ENCODE peak calls at places on chromosomes 13 and 19, in five cellular contexts. One of them, this sample, is unnamed.

GRCh38 chr19:18221815-18222725 is 4.2 kb downstream of the PDE4C start:
- DNase-seq in breast epithelium: no peak
- DNase-seq in ovary: no peak
- DNase-seq in heart left ventricle: no peak
- DNase-seq in vagina: no peak
- DNase-seq in this sample: no peak

GRCh38 chr13:97849305-97849704 is 104.2 kb upstream of the IPO5 start:
- DNase-seq in breast epithelium: no peak
- DNase-seq in ovary: no peak
- DNase-seq in heart left ventricle: no peak
- DNase-seq in vagina: no peak
- DNase-seq in this sample: no peak

GRCh38 chr13:71540098-71540497 is 326.9 kb downstream of the DACH1 start:
- DNase-seq in breast epithelium: no peak
- DNase-seq in ovary: no peak
- DNase-seq in heart left ventricle: no peak
- DNase-seq in vagina: no peak
- DNase-seq in this sample: no peak

GRCh38 chr13:49098198-49098597 is 121.9 kb upstream of the MLNR start:
- DNase-seq in breast epithelium: peak; percentile 45
- DNase-seq in ovary: no peak
- DNase-seq in heart left ventricle: no peak
- DNase-seq in vagina: no peak
- DNase-seq in this sample: no peak

GRCh38 chr19:55383789-55384575 is at the start of gene TMEM238:
- DNase-seq in breast epithelium: peak; percentile 38
- DNase-seq in ovary: peak; percentile 59
- DNase-seq in heart left ventricle: peak; percentile 70
- DNase-seq in vagina: no peak
- DNase-seq in this sample: no peak

GRCh38 chr13:42876270-42876714 is 94.9 kb downstream of the FAM216B start:
- DNase-seq in breast epithelium: no peak
- DNase-seq in ovary: peak; percentile 37
- DNase-seq in heart left ventricle: no peak
- DNase-seq in vagina: no peak
- DNase-seq in this sample: no peak

GRCh38 chr13:94252209-94252608 is 227.3 kb downstream of the DCT start:
- DNase-seq in breast epithelium: no peak
- DNase-seq in ovary: no peak
- DNase-seq in heart left ventricle: no peak
- DNase-seq in vagina: no peak
- DNase-seq in this sample: no peak

GRCh38 chr13:43303040-43303729 is 279.8 kb downstream of the DNAJC15 start:
- DNase-seq in breast epithelium: peak; percentile 33
- DNase-seq in ovary: peak; percentile 67
- DNase-seq in heart left ventricle: peak; percentile 78
- DNase-seq in vagina: no peak
- DNase-seq in this sample: no peak

GRCh38 chr13:79870123-79870522 is 389.2 kb downstream of the NDFIP2 start:
- DNase-seq in breast epithelium: no peak
- DNase-seq in ovary: no peak
- DNase-seq in heart left ventricle: no peak
- DNase-seq in vagina: no peak
- DNase-seq in this sample: no peak

GRCh38 chr19:28504727-28505126 is 708.2 kb downstream of the UQCRFS1 start:
- DNase-seq in breast epithelium: no peak
- DNase-seq in ovary: no peak
- DNase-seq in heart left ventricle: no peak
- DNase-seq in vagina: no peak
- DNase-seq in this sample: peak; percentile 56
- TF ChIP-seq POLR2A in breast epithelium: no peak
- TF ChIP-seq POLR2A in ovary: no peak
- TF ChIP-seq POLR2A in heart left ventricle: no peak
- TF ChIP-seq POLR2A in vagina: no peak
- TF ChIP-seq POLR2A in this sample: no peak

GRCh38 chr19:11550265-11550664 is 8.8 kb downstream of the ELOF1 start:
- DNase-seq in breast epithelium: no peak
- DNase-seq in ovary: no peak
- DNase-seq in heart left ventricle: no peak
- DNase-seq in vagina: no peak
- DNase-seq in this sample: no peak

GRCh38 chr19:11552666-11553372 is 6.2 kb downstream of the ELOF1 start:
- DNase-seq in breast epithelium: no peak
- DNase-seq in ovary: no peak
- DNase-seq in heart left ventricle: no peak
- DNase-seq in vagina: no peak
- DNase-seq in this sample: no peak

GRCh38 chr19:11548315-11548700 is 9.7 kb downstream of the CNN1 start:
- DNase-seq in breast epithelium: no peak
- DNase-seq in ovary: no peak
- DNase-seq in heart left ventricle: no peak
- DNase-seq in vagina: no peak
- DNase-seq in this sample: no peak

GRCh38 chr19:11551603-11552235 is 7.3 kb downstream of the ELOF1 start:
- DNase-seq in breast epithelium: peak; percentile 64
- DNase-seq in ovary: peak; percentile 43
- DNase-seq in heart left ventricle: no peak
- DNase-seq in vagina: no peak
- DNase-seq in this sample: no peak

DNA sequence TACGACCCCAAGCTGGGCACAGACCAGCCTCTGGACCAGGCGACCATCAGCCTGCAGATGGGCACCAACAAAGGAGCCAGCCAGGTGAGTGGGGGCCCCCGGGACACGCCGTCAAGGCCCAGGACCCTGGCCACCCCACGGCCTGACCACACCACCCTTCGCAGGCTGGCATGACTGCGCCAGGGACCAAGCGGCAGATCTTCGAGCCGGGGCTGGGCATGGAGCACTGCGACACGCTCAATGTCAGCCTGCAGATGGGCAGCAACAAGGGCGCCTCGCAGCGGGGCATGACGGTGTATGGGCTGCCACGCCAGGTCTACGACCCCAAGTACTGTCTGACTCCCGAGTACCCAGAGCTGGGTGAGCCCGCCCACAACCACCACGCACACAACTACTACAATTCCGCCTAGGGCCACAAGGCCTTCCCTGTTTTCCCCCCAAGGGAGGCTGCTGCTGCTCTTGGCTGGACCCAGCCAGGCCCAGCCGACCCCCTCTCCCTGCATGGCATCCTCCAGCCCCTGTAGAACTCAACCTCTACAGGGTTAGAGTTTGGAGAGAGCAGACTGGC is 9.6 kb downstream of the ELOF1 start:
- DNase-seq in breast epithelium: no peak
- DNase-seq in ovary: no peak
- DNase-seq in heart left ventricle: no peak
- DNase-seq in vagina: no peak
- DNase-seq in this sample: no peak
- TF ChIP-seq POLR2A in breast epithelium: no peak
- TF ChIP-seq POLR2A in ovary: no peak
- TF ChIP-seq POLR2A in heart left ventricle: no peak
- TF ChIP-seq POLR2A in vagina: no peak
- TF ChIP-seq POLR2A in this sample: no peak

GRCh38 chr13:114144606-114145244 is 12.3 kb upstream of the RASA3 start:
- DNase-seq in breast epithelium: no peak
- DNase-seq in ovary: no peak
- DNase-seq in heart left ventricle: no peak
- DNase-seq in vagina: no peak
- DNase-seq in this sample: peak; percentile 75

GRCh38 chr13:114145722-114146121 is 13.3 kb upstream of the RASA3 start:
- DNase-seq in breast epithelium: no peak
- DNase-seq in ovary: no peak
- DNase-seq in heart left ventricle: no peak
- DNase-seq in vagina: no peak
- DNase-seq in this sample: peak; percentile 72

GRCh38 chr13:114146173-114146572 is 13.8 kb upstream of the RASA3 start:
- DNase-seq in breast epithelium: no peak
- DNase-seq in ovary: no peak
- DNase-seq in heart left ventricle: no peak
- DNase-seq in vagina: no peak
- DNase-seq in this sample: peak; percentile 73

GRCh38 chr13:114143806-114144605 is 11.6 kb upstream of the RASA3 start:
- DNase-seq in breast epithelium: no peak
- DNase-seq in ovary: no peak
- DNase-seq in heart left ventricle: peak; percentile 11
- DNase-seq in vagina: no peak
- DNase-seq in this sample: no peak

DNA sequence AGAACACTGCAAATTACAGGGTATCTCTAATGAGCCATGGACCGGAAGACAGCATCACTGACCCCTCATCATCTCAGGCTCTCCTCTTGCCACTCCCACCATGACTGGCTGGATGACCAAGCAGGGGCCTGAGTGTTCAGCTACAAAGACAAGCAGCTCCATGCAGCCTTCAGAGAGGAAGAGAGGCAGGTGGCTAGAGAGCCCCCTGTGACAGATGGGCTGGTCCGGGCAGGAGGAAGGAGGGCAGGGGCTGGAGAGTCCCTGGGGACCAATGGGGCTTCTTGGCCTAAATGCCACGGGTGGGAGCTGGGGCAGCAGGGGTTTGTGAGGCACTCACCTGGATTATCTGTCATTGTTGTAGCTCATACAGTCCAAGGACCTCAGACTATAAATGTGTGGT is 12.8 kb upstream of the RASA3 start:
- DNase-seq in breast epithelium: no peak
- DNase-seq in ovary: no peak
- DNase-seq in heart left ventricle: no peak
- DNase-seq in vagina: no peak
- DNase-seq in this sample: no peak
- TF ChIP-seq POLR2A in breast epithelium: no peak
- TF ChIP-seq POLR2A in ovary: no peak
- TF ChIP-seq POLR2A in heart left ventricle: no peak
- TF ChIP-seq POLR2A in vagina: no peak
- TF ChIP-seq POLR2A in this sample: no peak

GRCh38 chr13:41407380-41407779 is 50.0 kb upstream of the RGCC start:
- DNase-seq in breast epithelium: no peak
- DNase-seq in ovary: no peak
- DNase-seq in heart left ventricle: no peak
- DNase-seq in vagina: no peak
- DNase-seq in this sample: no peak

GRCh38 chr13:41402695-41403511 is 54.4 kb upstream of the RGCC start:
- DNase-seq in breast epithelium: no peak
- DNase-seq in ovary: no peak
- DNase-seq in heart left ventricle: no peak
- DNase-seq in vagina: peak; percentile 80
- DNase-seq in this sample: no peak

GRCh38 chr13:41401371-41401770 is 56.0 kb upstream of the RGCC start:
- DNase-seq in breast epithelium: no peak
- DNase-seq in ovary: no peak
- DNase-seq in heart left ventricle: no peak
- DNase-seq in vagina: no peak
- DNase-seq in this sample: no peak

GRCh38 chr13:41405367-41405766 is 52.0 kb upstream of the RGCC start:
- DNase-seq in breast epithelium: no peak
- DNase-seq in ovary: no peak
- DNase-seq in heart left ventricle: no peak
- DNase-seq in vagina: no peak
- DNase-seq in this sample: no peak

DNA sequence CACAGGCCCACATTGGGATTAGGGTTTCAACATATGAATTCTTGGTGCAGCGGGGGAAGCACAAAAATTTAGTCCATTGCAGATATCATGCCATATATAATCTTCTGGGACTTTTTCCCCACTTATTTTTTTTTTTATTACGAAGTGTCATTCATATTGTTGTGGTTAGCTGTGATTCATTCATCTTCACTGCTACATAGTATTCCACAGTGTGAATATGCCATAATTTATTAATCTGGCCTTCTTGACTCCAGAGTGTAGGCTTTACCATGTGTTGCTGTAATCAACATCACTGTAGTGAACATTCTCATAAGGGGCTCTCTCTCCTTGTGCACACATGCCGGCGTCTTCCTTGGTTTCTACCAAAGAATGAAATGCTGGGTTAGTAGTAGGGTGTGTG is 53.4 kb upstream of the RGCC start:
- DNase-seq in breast epithelium: no peak
- DNase-seq in ovary: no peak
- DNase-seq in heart left ventricle: no peak
- DNase-seq in vagina: no peak
- DNase-seq in this sample: no peak
- TF ChIP-seq POLR2A in breast epithelium: no peak
- TF ChIP-seq POLR2A in ovary: no peak
- TF ChIP-seq POLR2A in heart left ventricle: no peak
- TF ChIP-seq POLR2A in vagina: no peak
- TF ChIP-seq POLR2A in this sample: no peak

DNA sequence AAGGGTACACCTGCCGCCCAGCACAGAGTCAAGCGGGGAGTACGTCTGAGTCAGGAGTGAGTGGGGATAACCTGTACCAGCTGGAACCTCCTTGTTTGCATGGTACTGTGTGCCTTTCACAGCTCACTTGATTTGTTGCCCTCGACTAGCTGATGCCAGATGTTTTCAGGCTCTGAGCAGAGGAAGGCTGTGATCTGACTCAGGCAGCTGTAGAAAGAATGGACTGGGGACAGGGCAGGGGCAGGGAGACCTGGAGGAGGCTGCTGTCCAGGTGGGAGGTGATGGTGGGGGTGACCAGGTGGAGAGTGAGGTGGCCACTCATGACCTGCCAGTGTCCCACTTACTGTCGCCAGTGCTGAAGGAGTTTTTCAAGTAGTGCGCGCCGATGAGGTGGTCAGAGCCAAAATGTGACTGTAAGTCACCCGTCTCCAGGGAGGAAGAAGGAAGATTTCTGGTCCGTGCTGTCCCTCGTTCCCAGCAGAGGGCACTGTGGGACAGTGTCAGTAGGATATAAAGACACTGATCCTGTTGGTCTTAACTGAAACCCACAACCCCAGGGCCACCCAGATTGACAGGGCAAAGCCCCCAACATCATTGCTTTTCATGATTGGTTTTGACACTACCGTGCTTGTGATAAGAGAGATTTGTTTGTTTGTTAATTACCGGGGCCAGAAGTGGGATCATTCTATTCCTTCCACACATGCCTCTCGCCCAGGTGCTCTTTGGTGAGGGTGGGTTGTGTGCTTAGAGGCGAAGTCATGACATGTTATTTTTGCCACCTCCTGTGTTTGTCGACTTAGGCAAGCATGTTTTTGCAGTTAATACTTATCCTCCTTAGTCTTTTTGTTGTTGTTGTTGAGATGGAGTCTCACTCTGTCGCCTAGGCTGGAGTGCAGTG is 128.4 kb downstream of the DPF1 start:
- DNase-seq in breast epithelium: peak; percentile 66
- DNase-seq in ovary: peak; percentile 42
- DNase-seq in heart left ventricle: peak; percentile 75
- DNase-seq in vagina: no peak
- DNase-seq in this sample: peak; percentile 93
- TF ChIP-seq POLR2A in breast epithelium: no peak
- TF ChIP-seq POLR2A in ovary: no peak
- TF ChIP-seq POLR2A in heart left ventricle: no peak
- TF ChIP-seq POLR2A in vagina: no peak
- TF ChIP-seq POLR2A in this sample: no peak

DNA sequence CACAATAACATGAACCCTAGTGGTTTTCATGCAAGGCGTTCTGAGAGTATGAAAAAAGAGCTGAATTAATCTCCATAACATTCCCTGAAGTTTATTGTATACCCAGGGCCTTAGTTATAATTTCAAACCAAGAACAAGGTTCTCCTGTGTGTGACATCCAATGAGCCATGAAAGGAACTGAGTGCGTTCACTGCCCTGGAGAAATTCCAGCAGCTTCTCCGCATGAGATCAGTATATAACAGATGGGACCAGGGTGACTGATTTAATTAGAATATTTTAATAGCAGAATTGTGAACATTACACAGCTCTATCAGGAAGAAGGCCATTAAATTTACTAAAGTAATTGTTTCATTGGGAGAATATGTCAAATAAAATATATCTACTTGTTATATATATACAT is 1190.5 kb upstream of the SLC10A2 start:
- DNase-seq in breast epithelium: no peak
- DNase-seq in ovary: no peak
- DNase-seq in heart left ventricle: no peak
- DNase-seq in vagina: no peak
- DNase-seq in this sample: no peak
- TF ChIP-seq POLR2A in breast epithelium: no peak
- TF ChIP-seq POLR2A in ovary: no peak
- TF ChIP-seq POLR2A in heart left ventricle: no peak
- TF ChIP-seq POLR2A in vagina: no peak
- TF ChIP-seq POLR2A in this sample: no peak

This sample was measured in lower leg skin.